ENCODE peak calls at places on chromosomes 1 and 21, in five cellular contexts. L is keratinocyte, Q is heart right ventricle, O is natural killer cell, M is brain microvascular endothelial cell. Z is an unnamed sample.

GRCh38 chr1:30523055-30524020 is 200.0 kb downstream of the MATN1 start:
- DNase-seq in L (peak; percentile 69), Q (no peak), O (no peak), M (peak; percentile 73), Z (no peak)

GRCh38 chr1:41547781-41548560 is 63.5 kb upstream of the EDN2 start:
- DNase-seq in L (no peak), Q (no peak), O (no peak), M (no peak), Z (no peak)

GRCh38 chr1:209756608-209757445 is 974 bp downstream of the TRAF3IP3 start:
- DNase-seq in L (no peak), Q (no peak), O (no peak), M (no peak), Z (no peak)

GRCh38 chr1:206654826-206655225 is 19.5 kb downstream of the DYRK3 start:
- DNase-seq in L (no peak), Q (no peak), O (no peak), M (no peak), Z (no peak)

GRCh38 chr1:10522324-10522860 is 47.6 kb downstream of the PEX14 start:
- DNase-seq in L (no peak), Q (no peak), O (no peak), M (no peak), Z (no peak)

GRCh38 chr1:191419842-191420241 is 738.4 kb upstream of the RGS18 start:
- DNase-seq in L (no peak), Q (no peak), O (no peak), M (no peak), Z (no peak)

GRCh38 chr1:10615336-10615735 is 140.6 kb downstream of the PEX14 start:
- DNase-seq in L (no peak), Q (no peak), O (no peak), M (no peak), Z (no peak)

GRCh38 chr21:34986561-34987533 is 62.3 kb downstream of the RUNX1 start:
- DNase-seq in L (no peak), Q (no peak), O (peak; percentile 33), M (peak; percentile 91), Z (no peak)

GRCh38 chr1:15843826-15844572 is 3.5 kb upstream of the SPEN start:
- DNase-seq in L (no peak), Q (no peak), O (no peak), M (no peak), Z (no peak)

GRCh38 chr1:174398246-174398645 is 49.5 kb upstream of the GPR52 start:
- DNase-seq in L (no peak), Q (no peak), O (no peak), M (peak; percentile 81), Z (no peak)

GRCh38 chr1:94783342-94784264 is 36.6 kb upstream of the SLC44A3 start:
- DNase-seq in L (no peak), Q (peak; percentile 75), O (no peak), M (peak; percentile 92), Z (no peak)

GRCh38 chr1:203380395-203381150 is 29.7 kb upstream of the FMOD start:
- DNase-seq in L (no peak), Q (no peak), O (no peak), M (no peak), Z (no peak)

GRCh38 chr1:27605796-27606707 is 2.1 kb upstream of the AHDC1 start:
- DNase-seq in L (no peak), Q (no peak), O (no peak), M (no peak), Z (peak; percentile 64)

GRCh38 chr21:37088196-37088595 is 15.1 kb downstream of the TTC3 start:
- DNase-seq in L (no peak), Q (no peak), O (no peak), M (no peak), Z (no peak)

GRCh38 chr1:165854101-165854845 is 26.9 kb downstream of the UCK2 start:
- DNase-seq in L (no peak), Q (no peak), O (no peak), M (peak; percentile 96), Z (no peak)

GRCh38 chr1:65027699-65028358 is 61.5 kb upstream of the JAK1 start:
- DNase-seq in L (no peak), Q (peak; percentile 75), O (no peak), M (no peak), Z (no peak)

GRCh38 chr1:206717237-206717989 is 32.7 kb downstream of the MAPKAPK2 start:
- DNase-seq in L (no peak), Q (no peak), O (no peak), M (no peak), Z (no peak)

GRCh38 chr1:46802901-46803574 is 4.2 kb downstream of the CYP4B1 start:
- DNase-seq in L (no peak), Q (no peak), O (no peak), M (no peak), Z (no peak)

GRCh38 chr21:39647476-39647875 is 34.7 kb downstream of the B3GALT5 start:
- DNase-seq in L (no peak), Q (no peak), O (no peak), M (peak; percentile 54), Z (no peak)

GRCh38 chr1:2320760-2321159 is 70.6 kb downstream of the MORN1 start:
- DNase-seq in L (no peak), Q (no peak), O (no peak), M (peak; percentile 16), Z (no peak)

GRCh38 chr1:2323575-2323974 is 67.8 kb downstream of the MORN1 start:
- DNase-seq in L (no peak), Q (no peak), O (no peak), M (no peak), Z (no peak)

GRCh38 chr1:2321258-2321657 is 70.1 kb downstream of the MORN1 start:
- DNase-seq in L (no peak), Q (no peak), O (no peak), M (no peak), Z (no peak)

GRCh38 chr1:2322593-2323295 is 68.6 kb downstream of the MORN1 start:
- DNase-seq in L (no peak), Q (no peak), O (no peak), M (no peak), Z (no peak)

GRCh38 chr1:2322065-2322571 is 69.2 kb downstream of the MORN1 start:
- DNase-seq in L (peak; percentile 17), Q (peak; percentile 79), O (no peak), M (peak; percentile 90), Z (no peak)
- TF ChIP-seq CTCF in L (peak; percentile 11), Q (no peak), O (no peak), M (peak; percentile 22), Z (no peak)

GRCh38 chr1:222009105-222009730 is 267.3 kb upstream of the DUSP10 start:
- DNase-seq in L (no peak), Q (no peak), O (no peak), M (no peak), Z (no peak)
- TF ChIP-seq CTCF in L (peak; percentile 26), Q (peak; percentile 49), O (peak; percentile 59), M (peak; percentile 55), Z (no peak)

DNA sequence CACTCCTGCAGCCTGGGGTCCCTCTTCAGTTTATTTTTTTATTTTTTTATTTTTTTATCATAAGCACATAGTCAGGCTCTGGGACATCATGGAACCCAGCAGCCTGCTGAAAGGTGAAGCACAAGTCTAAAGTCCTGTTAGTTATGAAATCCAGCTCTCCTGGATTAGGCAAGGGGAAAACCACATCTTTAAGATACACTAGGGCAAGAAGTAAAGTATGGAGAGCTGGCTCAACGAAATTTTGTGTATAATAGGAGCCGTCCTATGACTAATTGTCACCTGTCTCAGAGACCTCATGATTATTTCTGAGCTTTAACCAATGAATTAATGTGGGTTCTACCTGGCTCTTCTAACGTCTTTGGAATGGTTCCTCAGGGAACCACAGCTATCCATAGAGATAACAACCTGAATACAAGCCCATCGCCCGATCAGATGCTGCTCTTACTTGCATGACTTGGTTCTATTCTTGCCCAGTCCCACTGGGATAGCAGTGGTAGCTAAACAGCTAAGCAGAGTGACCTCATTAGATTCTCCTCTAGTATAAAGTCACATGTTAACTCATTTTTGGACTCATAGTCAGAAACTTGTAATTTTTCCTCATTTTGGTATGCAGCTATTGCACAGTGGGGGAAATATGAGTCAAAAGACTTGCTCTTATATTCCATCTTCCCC is 122.7 kb downstream of the LMO4 start:
- DNase-seq in L (no peak), Q (no peak), O (no peak), M (peak; percentile 2), Z (no peak)
- TF ChIP-seq CTCF in L (no peak), Q (no peak), O (no peak), M (no peak), Z (no peak)

DNA sequence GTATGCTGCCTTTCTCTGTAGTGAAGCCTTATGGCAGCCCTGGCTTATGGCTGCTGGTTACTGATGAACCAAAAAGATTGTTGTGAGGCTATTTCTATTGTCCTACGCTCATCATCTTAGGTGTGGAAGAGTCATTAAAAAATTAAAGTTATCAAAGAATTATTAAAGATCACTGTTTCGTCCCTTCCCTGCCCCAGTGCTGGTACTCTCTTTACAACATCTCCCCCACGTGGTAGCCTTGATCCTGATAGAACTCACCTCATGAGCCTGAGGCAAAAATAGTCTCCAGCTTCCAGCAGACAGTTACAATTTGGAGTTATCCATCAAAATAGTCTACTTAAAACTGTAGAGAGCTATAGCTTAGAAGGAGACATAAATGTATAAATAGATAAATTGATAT is 201.5 kb downstream of the S1PR1 start:
- DNase-seq in L (no peak), Q (no peak), O (no peak), M (peak; percentile 9), Z (no peak)
- TF ChIP-seq CTCF in L (no peak), Q (peak; percentile 12), O (peak; percentile 19), M (peak; percentile 43), Z (no peak)